ENCODE peak calls at places on chromosomes 2 and 18, in five cellular contexts. X is stimulated activated CD8-positive, alpha-beta memory T cell treated with anti-CD3 and anti-CD28 coated beads, Interleukin-15, amount 100 ng/mL, for 24 hours; P is HTR-8/SVneo; L is uterus; A is left ventricle myocardium inferior. C is an unnamed sample.

GRCh38 chr2:216721141-216721540 is 25.8 kb upstream of the IGFBP5 start:
- DNase-seq in X (no peak), P (no peak), L (no peak), A (no peak), C (no peak)

GRCh38 chr2:11411768-11412448 is 54.1 kb downstream of the E2F6 start:
- DNase-seq in X (no peak), P (peak), L (peak), A (no peak), C (no peak)

GRCh38 chr18:57575542-57575941 is 11.0 kb downstream of the FECH start:
- DNase-seq in X (no peak), P (no peak), L (no peak), A (no peak), C (no peak)

GRCh38 chr2:85269959-85270358 is 57.8 kb downstream of the TGOLN2 start:
- DNase-seq in X (no peak), P (no peak), L (no peak), A (no peak), C (no peak)

GRCh38 chr2:64825831-64826496 is 163.2 kb upstream of the SLC1A4 start:
- DNase-seq in X (no peak), P (no peak), L (no peak), A (no peak), C (no peak)

GRCh38 chr2:99851811-99852210 is 290.6 kb downstream of the AFF3 start:
- DNase-seq in X (no peak), P (no peak), L (no peak), A (no peak), C (no peak)

GRCh38 chr2:39666489-39667141 is 898 bp downstream of the TMEM178A start:
- DNase-seq in X (no peak), P (peak), L (no peak), A (no peak), C (no peak)

GRCh38 chr2:220930542-220931076 is 641.5 kb downstream of the EPHA4 start:
- DNase-seq in X (no peak), P (no peak), L (no peak), A (no peak), C (peak)

GRCh38 chr2:96530144-96530430 is 6.5 kb upstream of the ARID5A start:
- DNase-seq in X (no peak), P (no peak), L (no peak), A (no peak), C (no peak)

GRCh38 chr18:47075098-47075883 is 39.9 kb upstream of the ELOA2 start:
- DNase-seq in X (no peak), P (peak), L (no peak), A (no peak), C (peak)

GRCh38 chr18:13381331-13381730 is 162.8 kb downstream of the LDLRAD4 start:
- DNase-seq in X (no peak), P (no peak), L (no peak), A (no peak), C (no peak)

C was measured in H4.